ENCODE peak calls at places on chromosomes 12 and 14, in ten cellular contexts. P, O, R, U, Z, N, B, K, M and S are unnamed samples.

GRCh38 chr12:1500095-1500801 is 94.1 kb downstream of the FBXL14 start:
- DNase-seq in P (peak; percentile 43), O (peak; percentile 55), R (peak; percentile 48), U (no peak), Z (peak; percentile 91), N (no peak), B (no peak), K (peak; percentile 59), M (no peak), S (peak; percentile 86)

GRCh38 chr12:55823419-55823818 is 5.6 kb downstream of the ORMDL2 start:
- DNase-seq in P (no peak), O (peak; percentile 13), R (no peak), U (no peak), Z (no peak), N (no peak), B (no peak), K (no peak), M (no peak), S (no peak)

GRCh38 chr12:123142948-123143752 is 7.7 kb downstream of the PITPNM2 start:
- DNase-seq in P (no peak), O (no peak), R (no peak), U (no peak), Z (no peak), N (peak; percentile 84), B (no peak), K (peak; percentile 53), M (no peak), S (no peak)

GRCh38 chr12:40907115-40907521 is 214.9 kb downstream of the CNTN1 start:
- DNase-seq in P (no peak), O (no peak), R (no peak), U (no peak), Z (no peak), N (no peak), B (peak; percentile 86), K (peak; percentile 41), M (no peak), S (no peak)

GRCh38 chr12:32312049-32312670 is 87.2 kb upstream of the FGD4 start:
- DNase-seq in P (peak; percentile 65), O (no peak), R (peak; percentile 38), U (peak; percentile 6), Z (peak; percentile 80), N (peak; percentile 69), B (peak; percentile 73), K (peak; percentile 63), M (no peak), S (peak; percentile 61)

GRCh38 chr12:65603428-65604351 is 220.6 kb upstream of the HMGA2 start:
- DNase-seq in P (peak; percentile 71), O (no peak), R (peak; percentile 24), U (no peak), Z (peak; percentile 97), N (no peak), B (peak; percentile 73), K (peak; percentile 95), M (no peak), S (peak; percentile 84)

GRCh38 chr14:50967104-50967503 is 22.8 kb upstream of the PYGL start:
- DNase-seq in P (peak; percentile 42), O (no peak), R (no peak), U (no peak), Z (no peak), N (no peak), B (no peak), K (no peak), M (no peak), S (peak; percentile 46)

GRCh38 chr12:65695077-65695865 is 129.0 kb upstream of the HMGA2 start:
- DNase-seq in P (peak; percentile 73), O (no peak), R (peak; percentile 52), U (no peak), Z (peak; percentile 99), N (no peak), B (peak; percentile 93), K (peak; percentile 99), M (no peak), S (peak; percentile 73)

GRCh38 chr14:21711360-21711961 is 37.8 kb upstream of the OR4E1 start:
- DNase-seq in P (peak; percentile 62), O (no peak), R (peak; percentile 25), U (peak; percentile 19), Z (peak; percentile 73), N (peak; percentile 43), B (peak; percentile 60), K (peak; percentile 61), M (no peak), S (peak; percentile 4)

GRCh38 chr12:123941485-123942276 is 30.9 kb downstream of the CCDC92 start:
- DNase-seq in P (no peak), O (no peak), R (no peak), U (no peak), Z (peak; percentile 53), N (no peak), B (no peak), K (no peak), M (no peak), S (no peak)

GRCh38 chr12:108468149-108468968 is 46.7 kb upstream of the FICD start:
- DNase-seq in P (peak; percentile 54), O (no peak), R (peak; percentile 51), U (peak; percentile 56), Z (peak; percentile 43), N (no peak), B (peak; percentile 54), K (peak; percentile 33), M (no peak), S (peak; percentile 52)

GRCh38 chr12:49683604-49684309 is 23.4 kb downstream of the FMNL3 start:
- DNase-seq in P (no peak), O (no peak), R (no peak), U (no peak), Z (no peak), N (no peak), B (no peak), K (no peak), M (no peak), S (no peak)

GRCh38 chr14:29352681-29353080 is 575.0 kb downstream of the PRKD1 start:
- DNase-seq in P (peak; percentile 7), O (no peak), R (no peak), U (no peak), Z (peak; percentile 46), N (no peak), B (no peak), K (no peak), M (no peak), S (no peak)

GRCh38 chr14:56273151-56273550 is 154.9 kb downstream of the PELI2 start:
- DNase-seq in P (peak; percentile 68), O (no peak), R (no peak), U (no peak), Z (peak; percentile 94), N (no peak), B (no peak), K (peak; percentile 3), M (no peak), S (peak; percentile 77)

GRCh38 chr14:68174446-68174845 is 354.9 kb downstream of the RAD51B start:
- DNase-seq in P (no peak), O (no peak), R (no peak), U (no peak), Z (no peak), N (no peak), B (no peak), K (no peak), M (no peak), S (no peak)

GRCh38 chr14:75831455-75831854 is 150.3 kb downstream of the TGFB3 start:
- DNase-seq in P (peak; percentile 66), O (peak; percentile 68), R (no peak), U (no peak), Z (peak; percentile 80), N (no peak), B (peak; percentile 86), K (peak; percentile 93), M (peak; percentile 44), S (peak; percentile 60)

GRCh38 chr12:119772431-119772830 is 104.5 kb downstream of the PRKAB1 start:
- DNase-seq in P (no peak), O (no peak), R (peak; percentile 40), U (no peak), Z (peak; percentile 23), N (no peak), B (peak; percentile 65), K (peak; percentile 57), M (no peak), S (no peak)

GRCh38 chr14:104879201-104879982 is 14.3 kb downstream of the CEP170B start:
- DNase-seq in P (no peak), O (no peak), R (no peak), U (peak; percentile 4), Z (no peak), N (no peak), B (no peak), K (no peak), M (no peak), S (no peak)

GRCh38 chr12:96770239-96770780 is 136.7 kb upstream of the NEDD1 start:
- DNase-seq in P (no peak), O (no peak), R (peak; percentile 8), U (no peak), Z (no peak), N (peak; percentile 81), B (peak; percentile 6), K (no peak), M (no peak), S (no peak)

GRCh38 chr14:34781242-34781641 is 66.8 kb upstream of the CFL2 start:
- DNase-seq in P (peak; percentile 66), O (no peak), R (peak; percentile 14), U (no peak), Z (peak; percentile 98), N (no peak), B (peak; percentile 91), K (peak; percentile 72), M (no peak), S (peak; percentile 48)

GRCh38 chr12:84822541-84822940 is 90.1 kb downstream of the SLC6A15 start:
- DNase-seq in P (peak; percentile 42), O (no peak), R (no peak), U (no peak), Z (no peak), N (no peak), B (no peak), K (peak; percentile 69), M (no peak), S (peak; percentile 20)

GRCh38 chr12:43370299-43370698 is 181.7 kb downstream of the ADAMTS20 start:
- DNase-seq in P (no peak), O (no peak), R (peak; percentile 35), U (no peak), Z (peak; percentile 60), N (no peak), B (peak; percentile 93), K (peak; percentile 47), M (no peak), S (no peak)

GRCh38 chr14:50944647-50945413 is 547 bp upstream of the PYGL start:
- DNase-seq in P (peak; percentile 20), O (no peak), R (peak; percentile 51), U (no peak), Z (peak; percentile 55), N (peak; percentile 61), B (peak; percentile 83), K (peak; percentile 40), M (no peak), S (peak; percentile 49)

GRCh38 chr12:53105256-53105655 is 2.0 kb downstream of the SOAT2 start:
- DNase-seq in P (no peak), O (no peak), R (no peak), U (no peak), Z (no peak), N (no peak), B (no peak), K (no peak), M (no peak), S (no peak)

GRCh38 chr14:21160061-21160610 is 4.3 kb upstream of the OR5AU1 start:
- DNase-seq in P (no peak), O (no peak), R (no peak), U (no peak), Z (no peak), N (no peak), B (no peak), K (no peak), M (no peak), S (no peak)